ENCODE peak calls at places on chromosomes 11 and 22, in nine cellular contexts. One of them, this sample, is unnamed.

GRCh38 chr11:36702330-36703054 is 104.5 kb upstream of the RAG2 start:
- DNase-seq in GM13977: peak
- DNase-seq in left ventricle myocardium inferior: no peak
- DNase-seq in progenitor cell of endocrine pancreas: peak
- DNase-seq in ovary: no peak
- DNase-seq in endothelial cell: peak
- DNase-seq in astrocyte of the spinal cord: peak
- DNase-seq in AG09319: peak
- DNase-seq in dorsolateral prefrontal cortex: peak
- DNase-seq in this sample: no peak

GRCh38 chr11:130798280-130798679 is 118.0 kb downstream of the SNX19 start:
- DNase-seq in GM13977: no peak
- DNase-seq in left ventricle myocardium inferior: no peak
- DNase-seq in progenitor cell of endocrine pancreas: no peak
- DNase-seq in ovary: no peak
- DNase-seq in endothelial cell: no peak
- DNase-seq in astrocyte of the spinal cord: peak
- DNase-seq in AG09319: no peak
- DNase-seq in dorsolateral prefrontal cortex: no peak
- DNase-seq in this sample: no peak

GRCh38 chr11:79062814-79063762 is 377.7 kb downstream of the TENM4 start:
- DNase-seq in GM13977: no peak
- DNase-seq in left ventricle myocardium inferior: no peak
- DNase-seq in progenitor cell of endocrine pancreas: no peak
- DNase-seq in ovary: no peak
- DNase-seq in endothelial cell: peak
- DNase-seq in astrocyte of the spinal cord: no peak
- DNase-seq in AG09319: no peak
- DNase-seq in dorsolateral prefrontal cortex: no peak
- DNase-seq in this sample: no peak

GRCh38 chr22:44023404-44024287 is 456 bp upstream of the PARVB start:
- DNase-seq in GM13977: peak
- DNase-seq in left ventricle myocardium inferior: peak
- DNase-seq in progenitor cell of endocrine pancreas: peak
- DNase-seq in ovary: peak
- DNase-seq in endothelial cell: peak
- DNase-seq in astrocyte of the spinal cord: peak
- DNase-seq in AG09319: no peak
- DNase-seq in dorsolateral prefrontal cortex: peak
- DNase-seq in this sample: peak

GRCh38 chr11:119741369-119742262 is 12.6 kb upstream of the NECTIN1 start:
- DNase-seq in GM13977: peak
- DNase-seq in left ventricle myocardium inferior: peak
- DNase-seq in progenitor cell of endocrine pancreas: peak
- DNase-seq in ovary: peak
- DNase-seq in endothelial cell: peak
- DNase-seq in astrocyte of the spinal cord: no peak
- DNase-seq in AG09319: no peak
- DNase-seq in dorsolateral prefrontal cortex: peak
- DNase-seq in this sample: peak

GRCh38 chr11:71995726-71996291 is 2.9 kb upstream of the IL18BP start:
- DNase-seq in GM13977: no peak
- DNase-seq in left ventricle myocardium inferior: no peak
- DNase-seq in progenitor cell of endocrine pancreas: no peak
- DNase-seq in ovary: no peak
- DNase-seq in endothelial cell: no peak
- DNase-seq in astrocyte of the spinal cord: no peak
- DNase-seq in AG09319: no peak
- DNase-seq in dorsolateral prefrontal cortex: no peak
- DNase-seq in this sample: no peak

GRCh38 chr11:10561947-10562346 is 6.5 kb downstream of the LYVE1 start:
- DNase-seq in GM13977: no peak
- DNase-seq in left ventricle myocardium inferior: no peak
- DNase-seq in progenitor cell of endocrine pancreas: no peak
- DNase-seq in ovary: no peak
- DNase-seq in endothelial cell: no peak
- DNase-seq in astrocyte of the spinal cord: no peak
- DNase-seq in AG09319: no peak
- DNase-seq in dorsolateral prefrontal cortex: no peak
- DNase-seq in this sample: no peak

GRCh38 chr22:45502215-45503070 is at the start of gene FBLN1:
- DNase-seq in GM13977: no peak
- DNase-seq in left ventricle myocardium inferior: peak
- DNase-seq in progenitor cell of endocrine pancreas: peak
- DNase-seq in ovary: peak
- DNase-seq in endothelial cell: peak
- DNase-seq in astrocyte of the spinal cord: no peak
- DNase-seq in AG09319: no peak
- DNase-seq in dorsolateral prefrontal cortex: no peak
- DNase-seq in this sample: peak

GRCh38 chr11:96112192-96113099 is 188.5 kb upstream of the MTMR2 start:
- DNase-seq in GM13977: peak
- DNase-seq in left ventricle myocardium inferior: no peak
- DNase-seq in progenitor cell of endocrine pancreas: no peak
- DNase-seq in ovary: no peak
- DNase-seq in endothelial cell: no peak
- DNase-seq in astrocyte of the spinal cord: peak
- DNase-seq in AG09319: no peak
- DNase-seq in dorsolateral prefrontal cortex: no peak
- DNase-seq in this sample: no peak

GRCh38 chr11:15276616-15277015 is 161.9 kb downstream of the INSC start:
- DNase-seq in GM13977: no peak
- DNase-seq in left ventricle myocardium inferior: no peak
- DNase-seq in progenitor cell of endocrine pancreas: no peak
- DNase-seq in ovary: no peak
- DNase-seq in endothelial cell: peak
- DNase-seq in astrocyte of the spinal cord: peak
- DNase-seq in AG09319: no peak
- DNase-seq in dorsolateral prefrontal cortex: no peak
- DNase-seq in this sample: no peak

GRCh38 chr22:25051073-25051472 is 98.6 kb downstream of the KIAA1671 start:
- DNase-seq in GM13977: no peak
- DNase-seq in left ventricle myocardium inferior: no peak
- DNase-seq in progenitor cell of endocrine pancreas: no peak
- DNase-seq in ovary: no peak
- DNase-seq in endothelial cell: no peak
- DNase-seq in astrocyte of the spinal cord: no peak
- DNase-seq in AG09319: no peak
- DNase-seq in dorsolateral prefrontal cortex: no peak
- DNase-seq in this sample: no peak
- TF ChIP-seq CTCF in GM13977: peak
- TF ChIP-seq CTCF in left ventricle myocardium inferior: no peak
- TF ChIP-seq CTCF in progenitor cell of endocrine pancreas: peak
- TF ChIP-seq CTCF in ovary: no peak
- TF ChIP-seq CTCF in endothelial cell: peak
- TF ChIP-seq CTCF in astrocyte of the spinal cord: peak
- TF ChIP-seq CTCF in AG09319: no peak
- TF ChIP-seq CTCF in dorsolateral prefrontal cortex: no peak
- TF ChIP-seq CTCF in this sample: peak

DNA sequence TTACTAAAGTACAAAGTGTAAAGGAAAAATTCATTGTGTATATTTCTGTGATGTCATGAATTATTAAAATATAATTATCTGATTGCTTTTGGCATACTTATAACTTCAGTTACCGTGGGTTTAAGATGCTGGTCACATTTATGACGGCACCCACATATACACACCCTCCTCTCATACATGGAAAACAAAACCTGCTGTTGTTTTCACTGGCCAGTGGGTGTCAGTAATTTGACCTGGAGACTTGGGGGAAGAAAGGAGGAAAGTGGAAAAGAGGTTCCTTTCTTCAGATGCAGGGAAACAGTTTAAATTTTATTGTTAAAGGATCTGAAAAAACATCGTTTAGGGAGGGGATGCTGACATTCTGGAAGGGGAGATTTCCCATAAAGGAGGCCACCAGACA is 742 bp upstream of the BBOX1 start:
- DNase-seq in GM13977: no peak
- DNase-seq in left ventricle myocardium inferior: no peak
- DNase-seq in progenitor cell of endocrine pancreas: no peak
- DNase-seq in ovary: no peak
- DNase-seq in endothelial cell: no peak
- DNase-seq in astrocyte of the spinal cord: no peak
- DNase-seq in AG09319: no peak
- DNase-seq in dorsolateral prefrontal cortex: no peak
- DNase-seq in this sample: no peak
- TF ChIP-seq CTCF in GM13977: no peak
- TF ChIP-seq CTCF in left ventricle myocardium inferior: no peak
- TF ChIP-seq CTCF in progenitor cell of endocrine pancreas: no peak
- TF ChIP-seq CTCF in ovary: no peak
- TF ChIP-seq CTCF in endothelial cell: no peak
- TF ChIP-seq CTCF in astrocyte of the spinal cord: peak
- TF ChIP-seq CTCF in AG09319: no peak
- TF ChIP-seq CTCF in dorsolateral prefrontal cortex: no peak
- TF ChIP-seq CTCF in this sample: no peak

DNA sequence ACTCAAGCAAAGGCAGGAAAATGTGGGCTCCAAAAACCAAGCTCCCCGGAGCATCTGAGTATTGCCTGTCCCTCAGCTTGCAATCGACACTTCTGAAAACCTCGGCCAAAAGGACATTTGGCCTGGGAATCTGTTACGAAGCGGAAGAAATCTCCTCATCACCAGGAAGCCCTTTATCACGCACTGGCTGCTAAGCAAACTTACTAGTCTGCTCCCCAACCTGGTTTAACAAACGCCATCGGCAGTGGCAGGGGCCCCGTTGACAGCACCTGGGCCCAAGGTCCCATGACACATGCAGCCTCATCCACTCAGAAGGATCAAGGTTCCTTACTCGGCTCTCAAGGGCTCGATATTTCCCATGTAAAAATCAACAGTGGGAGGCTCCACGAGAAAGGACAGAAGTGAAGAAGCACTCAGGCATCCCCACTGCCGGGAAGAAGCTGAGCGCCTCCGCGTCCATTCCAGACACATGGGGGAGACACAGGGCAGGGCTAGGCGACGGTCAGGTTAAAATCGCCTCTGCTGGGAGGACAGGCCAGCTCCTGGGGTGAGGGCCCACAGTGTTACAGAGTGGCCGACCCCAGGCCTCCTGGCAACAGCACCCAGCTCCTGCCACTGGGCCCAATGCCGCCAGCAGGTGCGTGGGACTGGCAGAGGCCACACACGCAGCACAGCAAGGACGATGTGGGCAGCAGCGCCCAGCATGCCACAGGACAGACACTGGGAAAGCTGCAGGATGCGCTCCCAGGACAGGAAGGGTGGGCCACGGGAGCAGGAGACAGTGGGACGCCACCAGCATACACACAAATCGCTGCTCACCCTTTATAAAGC is 27.1 kb downstream of the BRD1 start:
- DNase-seq in GM13977: no peak
- DNase-seq in left ventricle myocardium inferior: no peak
- DNase-seq in progenitor cell of endocrine pancreas: no peak
- DNase-seq in ovary: no peak
- DNase-seq in endothelial cell: no peak
- DNase-seq in astrocyte of the spinal cord: no peak
- DNase-seq in AG09319: no peak
- DNase-seq in dorsolateral prefrontal cortex: peak
- DNase-seq in this sample: no peak
- TF ChIP-seq CTCF in GM13977: no peak
- TF ChIP-seq CTCF in left ventricle myocardium inferior: peak
- TF ChIP-seq CTCF in progenitor cell of endocrine pancreas: no peak
- TF ChIP-seq CTCF in ovary: no peak
- TF ChIP-seq CTCF in endothelial cell: no peak
- TF ChIP-seq CTCF in astrocyte of the spinal cord: no peak
- TF ChIP-seq CTCF in AG09319: no peak
- TF ChIP-seq CTCF in dorsolateral prefrontal cortex: no peak
- TF ChIP-seq CTCF in this sample: peak

GRCh38 chr11:3169235-3169951 is 4.3 kb upstream of the OSBPL5 start:
- DNase-seq in GM13977: no peak
- DNase-seq in left ventricle myocardium inferior: peak
- DNase-seq in progenitor cell of endocrine pancreas: no peak
- DNase-seq in ovary: peak
- DNase-seq in endothelial cell: no peak
- DNase-seq in astrocyte of the spinal cord: peak
- DNase-seq in AG09319: no peak
- DNase-seq in dorsolateral prefrontal cortex: no peak
- DNase-seq in this sample: peak
- TF ChIP-seq CTCF in GM13977: no peak
- TF ChIP-seq CTCF in left ventricle myocardium inferior: peak
- TF ChIP-seq CTCF in progenitor cell of endocrine pancreas: no peak
- TF ChIP-seq CTCF in ovary: no peak
- TF ChIP-seq CTCF in endothelial cell: no peak
- TF ChIP-seq CTCF in astrocyte of the spinal cord: no peak
- TF ChIP-seq CTCF in AG09319: peak
- TF ChIP-seq CTCF in dorsolateral prefrontal cortex: no peak
- TF ChIP-seq CTCF in this sample: peak

GRCh38 chr11:111303476-111303875 is 5.1 kb downstream of the POU2AF3 start:
- DNase-seq in GM13977: no peak
- DNase-seq in left ventricle myocardium inferior: no peak
- DNase-seq in progenitor cell of endocrine pancreas: no peak
- DNase-seq in ovary: no peak
- DNase-seq in endothelial cell: no peak
- DNase-seq in astrocyte of the spinal cord: no peak
- DNase-seq in AG09319: no peak
- DNase-seq in dorsolateral prefrontal cortex: no peak
- DNase-seq in this sample: no peak
- TF ChIP-seq CTCF in GM13977: no peak
- TF ChIP-seq CTCF in left ventricle myocardium inferior: no peak
- TF ChIP-seq CTCF in progenitor cell of endocrine pancreas: no peak
- TF ChIP-seq CTCF in ovary: no peak
- TF ChIP-seq CTCF in endothelial cell: no peak
- TF ChIP-seq CTCF in astrocyte of the spinal cord: no peak
- TF ChIP-seq CTCF in AG09319: no peak
- TF ChIP-seq CTCF in dorsolateral prefrontal cortex: no peak
- TF ChIP-seq CTCF in this sample: no peak

GRCh38 chr22:48270731-48271130 is 1508.3 kb downstream of the TBC1D22A start:
- DNase-seq in GM13977: no peak
- DNase-seq in left ventricle myocardium inferior: no peak
- DNase-seq in progenitor cell of endocrine pancreas: no peak
- DNase-seq in ovary: no peak
- DNase-seq in endothelial cell: no peak
- DNase-seq in astrocyte of the spinal cord: no peak
- DNase-seq in AG09319: no peak
- DNase-seq in dorsolateral prefrontal cortex: no peak
- DNase-seq in this sample: no peak

GRCh38 chr22:48265000-48265625 is 1502.7 kb downstream of the TBC1D22A start:
- DNase-seq in GM13977: no peak
- DNase-seq in left ventricle myocardium inferior: no peak
- DNase-seq in progenitor cell of endocrine pancreas: no peak
- DNase-seq in ovary: no peak
- DNase-seq in endothelial cell: no peak
- DNase-seq in astrocyte of the spinal cord: no peak
- DNase-seq in AG09319: no peak
- DNase-seq in dorsolateral prefrontal cortex: no peak
- DNase-seq in this sample: no peak

GRCh38 chr22:48267681-48268080 is 1505.2 kb downstream of the TBC1D22A start:
- DNase-seq in GM13977: no peak
- DNase-seq in left ventricle myocardium inferior: no peak
- DNase-seq in progenitor cell of endocrine pancreas: no peak
- DNase-seq in ovary: no peak
- DNase-seq in endothelial cell: no peak
- DNase-seq in astrocyte of the spinal cord: no peak
- DNase-seq in AG09319: no peak
- DNase-seq in dorsolateral prefrontal cortex: no peak
- DNase-seq in this sample: no peak

GRCh38 chr22:48268293-48268692 is 1505.8 kb downstream of the TBC1D22A start:
- DNase-seq in GM13977: no peak
- DNase-seq in left ventricle myocardium inferior: no peak
- DNase-seq in progenitor cell of endocrine pancreas: no peak
- DNase-seq in ovary: no peak
- DNase-seq in endothelial cell: no peak
- DNase-seq in astrocyte of the spinal cord: no peak
- DNase-seq in AG09319: no peak
- DNase-seq in dorsolateral prefrontal cortex: no peak
- DNase-seq in this sample: no peak

GRCh38 chr22:48268771-48269552 is 1506.5 kb downstream of the TBC1D22A start:
- DNase-seq in GM13977: no peak
- DNase-seq in left ventricle myocardium inferior: no peak
- DNase-seq in progenitor cell of endocrine pancreas: no peak
- DNase-seq in ovary: no peak
- DNase-seq in endothelial cell: no peak
- DNase-seq in astrocyte of the spinal cord: no peak
- DNase-seq in AG09319: no peak
- DNase-seq in dorsolateral prefrontal cortex: no peak
- DNase-seq in this sample: no peak
- TF ChIP-seq CTCF in GM13977: no peak
- TF ChIP-seq CTCF in left ventricle myocardium inferior: no peak
- TF ChIP-seq CTCF in progenitor cell of endocrine pancreas: no peak
- TF ChIP-seq CTCF in ovary: no peak
- TF ChIP-seq CTCF in endothelial cell: no peak
- TF ChIP-seq CTCF in astrocyte of the spinal cord: no peak
- TF ChIP-seq CTCF in AG09319: no peak
- TF ChIP-seq CTCF in dorsolateral prefrontal cortex: no peak
- TF ChIP-seq CTCF in this sample: no peak

This sample was measured in psoas muscle.